ENCODE peak calls at places on chromosomes 12 and 14, in five cellular contexts. One of them, this sample, is unnamed.

GRCh38 chr12:132899033-132899432 is 11.6 kb upstream of the CHFR start:
- DNase-seq in mucosa of gallbladder: no peak
- DNase-seq in NT2/D1: no peak
- DNase-seq in stimulated activated CD4-positive, alpha-beta T cell treated with anti-CD3 and anti-CD28 coated beads, TNF-alpha, amount 100 ng/mL, for 4 hours: no peak
- DNase-seq in stimulated activated CD8-positive, alpha-beta memory T cell treated with anti-CD3 and anti-CD28 coated beads, Interleukin-4, amount 100 ng/mL, for 24 hours: no peak
- DNase-seq in this sample: no peak

GRCh38 chr14:60509438-60510253 is 700 bp downstream of the SIX6 start:
- DNase-seq in mucosa of gallbladder: no peak
- DNase-seq in NT2/D1: no peak
- DNase-seq in stimulated activated CD4-positive, alpha-beta T cell treated with anti-CD3 and anti-CD28 coated beads, TNF-alpha, amount 100 ng/mL, for 4 hours: no peak
- DNase-seq in stimulated activated CD8-positive, alpha-beta memory T cell treated with anti-CD3 and anti-CD28 coated beads, Interleukin-4, amount 100 ng/mL, for 24 hours: no peak
- DNase-seq in this sample: no peak

GRCh38 chr12:108367436-108367835 is 28.3 kb upstream of the CMKLR1 start:
- DNase-seq in mucosa of gallbladder: no peak
- DNase-seq in NT2/D1: no peak
- DNase-seq in stimulated activated CD4-positive, alpha-beta T cell treated with anti-CD3 and anti-CD28 coated beads, TNF-alpha, amount 100 ng/mL, for 4 hours: no peak
- DNase-seq in stimulated activated CD8-positive, alpha-beta memory T cell treated with anti-CD3 and anti-CD28 coated beads, Interleukin-4, amount 100 ng/mL, for 24 hours: no peak
- DNase-seq in this sample: no peak

GRCh38 chr14:54672688-54673087 is 105.8 kb downstream of the SAMD4A start:
- DNase-seq in mucosa of gallbladder: no peak
- DNase-seq in NT2/D1: no peak
- DNase-seq in stimulated activated CD4-positive, alpha-beta T cell treated with anti-CD3 and anti-CD28 coated beads, TNF-alpha, amount 100 ng/mL, for 4 hours: no peak
- DNase-seq in stimulated activated CD8-positive, alpha-beta memory T cell treated with anti-CD3 and anti-CD28 coated beads, Interleukin-4, amount 100 ng/mL, for 24 hours: no peak
- DNase-seq in this sample: no peak

GRCh38 chr14:68145036-68145435 is 325.5 kb downstream of the RAD51B start:
- DNase-seq in mucosa of gallbladder: no peak
- DNase-seq in NT2/D1: no peak
- DNase-seq in stimulated activated CD4-positive, alpha-beta T cell treated with anti-CD3 and anti-CD28 coated beads, TNF-alpha, amount 100 ng/mL, for 4 hours: no peak
- DNase-seq in stimulated activated CD8-positive, alpha-beta memory T cell treated with anti-CD3 and anti-CD28 coated beads, Interleukin-4, amount 100 ng/mL, for 24 hours: no peak
- DNase-seq in this sample: no peak

GRCh38 chr14:101254805-101255764 is 306.2 kb upstream of the DIO3 start:
- DNase-seq in mucosa of gallbladder: peak
- DNase-seq in NT2/D1: no peak
- DNase-seq in stimulated activated CD4-positive, alpha-beta T cell treated with anti-CD3 and anti-CD28 coated beads, TNF-alpha, amount 100 ng/mL, for 4 hours: no peak
- DNase-seq in stimulated activated CD8-positive, alpha-beta memory T cell treated with anti-CD3 and anti-CD28 coated beads, Interleukin-4, amount 100 ng/mL, for 24 hours: no peak
- DNase-seq in this sample: no peak

GRCh38 chr14:54177861-54178591 is 218.8 kb upstream of the CDKN3 start:
- DNase-seq in mucosa of gallbladder: no peak
- DNase-seq in NT2/D1: no peak
- DNase-seq in stimulated activated CD4-positive, alpha-beta T cell treated with anti-CD3 and anti-CD28 coated beads, TNF-alpha, amount 100 ng/mL, for 4 hours: no peak
- DNase-seq in stimulated activated CD8-positive, alpha-beta memory T cell treated with anti-CD3 and anti-CD28 coated beads, Interleukin-4, amount 100 ng/mL, for 24 hours: no peak
- DNase-seq in this sample: no peak

GRCh38 chr14:61145258-61145902 is 135.8 kb downstream of the TMEM30B start:
- DNase-seq in mucosa of gallbladder: no peak
- DNase-seq in NT2/D1: no peak
- DNase-seq in stimulated activated CD4-positive, alpha-beta T cell treated with anti-CD3 and anti-CD28 coated beads, TNF-alpha, amount 100 ng/mL, for 4 hours: no peak
- DNase-seq in stimulated activated CD8-positive, alpha-beta memory T cell treated with anti-CD3 and anti-CD28 coated beads, Interleukin-4, amount 100 ng/mL, for 24 hours: no peak
- DNase-seq in this sample: no peak

GRCh38 chr14:53509845-53510244 is 356.7 kb upstream of the DDHD1 start:
- DNase-seq in mucosa of gallbladder: peak
- DNase-seq in NT2/D1: no peak
- DNase-seq in stimulated activated CD4-positive, alpha-beta T cell treated with anti-CD3 and anti-CD28 coated beads, TNF-alpha, amount 100 ng/mL, for 4 hours: no peak
- DNase-seq in stimulated activated CD8-positive, alpha-beta memory T cell treated with anti-CD3 and anti-CD28 coated beads, Interleukin-4, amount 100 ng/mL, for 24 hours: no peak
- DNase-seq in this sample: no peak

GRCh38 chr12:84950971-84951546 is 38.5 kb upstream of the SLC6A15 start:
- DNase-seq in mucosa of gallbladder: no peak
- DNase-seq in NT2/D1: no peak
- DNase-seq in stimulated activated CD4-positive, alpha-beta T cell treated with anti-CD3 and anti-CD28 coated beads, TNF-alpha, amount 100 ng/mL, for 4 hours: no peak
- DNase-seq in stimulated activated CD8-positive, alpha-beta memory T cell treated with anti-CD3 and anti-CD28 coated beads, Interleukin-4, amount 100 ng/mL, for 24 hours: no peak
- DNase-seq in this sample: no peak

GRCh38 chr14:74611672-74612345 is at the start of gene LTBP2:
- DNase-seq in mucosa of gallbladder: no peak
- DNase-seq in NT2/D1: no peak
- DNase-seq in stimulated activated CD4-positive, alpha-beta T cell treated with anti-CD3 and anti-CD28 coated beads, TNF-alpha, amount 100 ng/mL, for 4 hours: no peak
- DNase-seq in stimulated activated CD8-positive, alpha-beta memory T cell treated with anti-CD3 and anti-CD28 coated beads, Interleukin-4, amount 100 ng/mL, for 24 hours: no peak
- DNase-seq in this sample: no peak

GRCh38 chr12:112236786-112237185 is 111.4 kb downstream of the TRAFD1 start:
- DNase-seq in mucosa of gallbladder: no peak
- DNase-seq in NT2/D1: no peak
- DNase-seq in stimulated activated CD4-positive, alpha-beta T cell treated with anti-CD3 and anti-CD28 coated beads, TNF-alpha, amount 100 ng/mL, for 4 hours: no peak
- DNase-seq in stimulated activated CD8-positive, alpha-beta memory T cell treated with anti-CD3 and anti-CD28 coated beads, Interleukin-4, amount 100 ng/mL, for 24 hours: no peak
- DNase-seq in this sample: no peak

GRCh38 chr12:98379106-98379505 is 136.3 kb upstream of the TMPO start:
- DNase-seq in mucosa of gallbladder: no peak
- DNase-seq in NT2/D1: no peak
- DNase-seq in stimulated activated CD4-positive, alpha-beta T cell treated with anti-CD3 and anti-CD28 coated beads, TNF-alpha, amount 100 ng/mL, for 4 hours: no peak
- DNase-seq in stimulated activated CD8-positive, alpha-beta memory T cell treated with anti-CD3 and anti-CD28 coated beads, Interleukin-4, amount 100 ng/mL, for 24 hours: no peak
- DNase-seq in this sample: no peak

GRCh38 chr12:89825591-89826449 is 117.2 kb upstream of the ATP2B1 start:
- DNase-seq in mucosa of gallbladder: no peak
- DNase-seq in NT2/D1: no peak
- DNase-seq in stimulated activated CD4-positive, alpha-beta T cell treated with anti-CD3 and anti-CD28 coated beads, TNF-alpha, amount 100 ng/mL, for 4 hours: no peak
- DNase-seq in stimulated activated CD8-positive, alpha-beta memory T cell treated with anti-CD3 and anti-CD28 coated beads, Interleukin-4, amount 100 ng/mL, for 24 hours: no peak
- DNase-seq in this sample: peak

GRCh38 chr14:90545966-90546751 is 149.3 kb downstream of the CALM1 start:
- DNase-seq in mucosa of gallbladder: peak
- DNase-seq in NT2/D1: no peak
- DNase-seq in stimulated activated CD4-positive, alpha-beta T cell treated with anti-CD3 and anti-CD28 coated beads, TNF-alpha, amount 100 ng/mL, for 4 hours: no peak
- DNase-seq in stimulated activated CD8-positive, alpha-beta memory T cell treated with anti-CD3 and anti-CD28 coated beads, Interleukin-4, amount 100 ng/mL, for 24 hours: no peak
- DNase-seq in this sample: no peak

GRCh38 chr12:22923768-22924167 is 298.8 kb downstream of the ETNK1 start:
- DNase-seq in mucosa of gallbladder: no peak
- DNase-seq in NT2/D1: no peak
- DNase-seq in stimulated activated CD4-positive, alpha-beta T cell treated with anti-CD3 and anti-CD28 coated beads, TNF-alpha, amount 100 ng/mL, for 4 hours: no peak
- DNase-seq in stimulated activated CD8-positive, alpha-beta memory T cell treated with anti-CD3 and anti-CD28 coated beads, Interleukin-4, amount 100 ng/mL, for 24 hours: no peak
- DNase-seq in this sample: no peak